ENCODE peak calls at places on chromosomes 12 and 14, in nine cellular contexts. M is Right ventricle myocardium superior; W is iPS DF 6.9; Z is prostate gland; I is NCI-H69; L is stimulated activated CD8-positive, alpha-beta memory T cell treated with anti-CD3 and anti-CD28 coated beads, Interleukin-2, amount 100 ng/mL, for 48 hours; H is fibroblast of the conjunctiva; X is non-pigmented ciliary epithelial cell; Q is fibroblast of the aortic adventitia. Y is an unnamed sample.

GRCh38 chr14:106586098-106586704 is 1059.8 kb downstream of the TMEM121 start:
- DNase-seq in M (no peak), W (no peak), Z (no peak), I (peak; percentile 40), L (peak; percentile 55), H (no peak), X (no peak), Q (no peak), Y (peak; percentile 51)

GRCh38 chr12:67759829-67760228 is 111.3 kb downstream of the DYRK2 start:
- DNase-seq in M (no peak), W (no peak), Z (no peak), I (no peak), L (peak; percentile 5), H (no peak), X (no peak), Q (no peak), Y (no peak)

GRCh38 chr12:12979151-12979550 is 20.9 kb downstream of the HEBP1 start:
- DNase-seq in M (no peak), W (no peak), Z (no peak), I (no peak), L (no peak), H (no peak), X (no peak), Q (peak; percentile 68), Y (no peak)

GRCh38 chr12:127060310-127060847 is 1206.6 kb upstream of the TMEM132C start:
- DNase-seq in M (no peak), W (no peak), Z (no peak), I (no peak), L (no peak), H (no peak), X (no peak), Q (no peak), Y (no peak)

GRCh38 chr14:73472182-73473114 is 14.1 kb upstream of the NUMB start:
- DNase-seq in M (no peak), W (peak; percentile 61), Z (peak; percentile 23), I (peak; percentile 85), L (no peak), H (peak; percentile 73), X (no peak), Q (peak; percentile 87), Y (no peak)

GRCh38 chr12:100332852-100333251 is 24.0 kb upstream of the SLC17A8 start:
- DNase-seq in M (no peak), W (no peak), Z (no peak), I (no peak), L (no peak), H (no peak), X (no peak), Q (no peak), Y (no peak)

GRCh38 chr12:126607867-126608266 is 1542.6 kb downstream of the AACS start:
- DNase-seq in M (no peak), W (no peak), Z (no peak), I (no peak), L (no peak), H (no peak), X (no peak), Q (peak; percentile 32), Y (no peak)

GRCh38 chr14:95011449-95012020 is 145.8 kb downstream of the DICER1 start:
- DNase-seq in M (no peak), W (no peak), Z (no peak), I (peak; percentile 69), L (no peak), H (no peak), X (no peak), Q (no peak), Y (no peak)

GRCh38 chr14:51860164-51860835 is at the start of gene GNG2:
- DNase-seq in M (peak; percentile 92), W (peak; percentile 25), Z (peak; percentile 52), I (peak; percentile 96), L (peak; percentile 71), H (peak; percentile 72), X (no peak), Q (peak; percentile 56), Y (peak; percentile 85)

GRCh38 chr12:92558241-92558773 is 144.5 kb upstream of the PLEKHG7 start:
- DNase-seq in M (no peak), W (no peak), Z (no peak), I (no peak), L (no peak), H (no peak), X (no peak), Q (no peak), Y (no peak)

GRCh38 chr12:90652280-90652679 is 302.7 kb downstream of the CCER1 start:
- DNase-seq in M (no peak), W (peak; percentile 1), Z (no peak), I (peak; percentile 85), L (no peak), H (no peak), X (no peak), Q (no peak), Y (no peak)

GRCh38 chr12:28884861-28885260 is 264.2 kb upstream of the FAR2 start:
- DNase-seq in M (no peak), W (no peak), Z (no peak), I (no peak), L (no peak), H (no peak), X (no peak), Q (peak; percentile 17), Y (no peak)

GRCh38 chr12:110088936-110089335 is 35.2 kb upstream of the IFT81 start:
- DNase-seq in M (no peak), W (no peak), Z (no peak), I (no peak), L (no peak), H (no peak), X (no peak), Q (no peak), Y (no peak)

GRCh38 chr12:91999823-92000222 is 145.8 kb downstream of the BTG1 start:
- DNase-seq in M (no peak), W (no peak), Z (no peak), I (no peak), L (no peak), H (no peak), X (no peak), Q (no peak), Y (no peak)

GRCh38 chr12:75844985-75845384 is 186.6 kb downstream of the PHLDA1 start:
- DNase-seq in M (no peak), W (no peak), Z (no peak), I (no peak), L (no peak), H (no peak), X (no peak), Q (peak; percentile 62), Y (no peak)

GRCh38 chr12:14256555-14257169 is 108.8 kb upstream of the ATF7IP start:
- DNase-seq in M (peak; percentile 90), W (peak; percentile 86), Z (peak; percentile 63), I (peak; percentile 49), L (peak; percentile 64), H (peak; percentile 83), X (no peak), Q (peak; percentile 92), Y (peak; percentile 74)

GRCh38 chr12:109389146-109389545 is 41.4 kb downstream of the MYO1H start:
- DNase-seq in M (no peak), W (no peak), Z (no peak), I (peak; percentile 54), L (no peak), H (no peak), X (no peak), Q (no peak), Y (no peak)

GRCh38 chr14:64760146-64760755 is 56.0 kb downstream of the PLEKHG3 start:
- DNase-seq in M (peak; percentile 73), W (no peak), Z (no peak), I (peak; percentile 66), L (peak; percentile 61), H (peak; percentile 6), X (no peak), Q (peak; percentile 48), Y (peak; percentile 58)

GRCh38 chr12:61011767-61012423 is 1248.3 kb upstream of the USP15 start:
- DNase-seq in M (no peak), W (no peak), Z (no peak), I (no peak), L (no peak), H (no peak), X (no peak), Q (no peak), Y (no peak)

GRCh38 chr14:55512421-55512820 is 67.6 kb upstream of the KTN1 start:
- DNase-seq in M (no peak), W (no peak), Z (no peak), I (no peak), L (no peak), H (no peak), X (no peak), Q (peak; percentile 72), Y (no peak)

GRCh38 chr12:122079532-122080081 is 1.1 kb downstream of the MLXIP start:
- DNase-seq in M (peak; percentile 41), W (no peak), Z (no peak), I (peak; percentile 56), L (no peak), H (no peak), X (no peak), Q (peak; percentile 25), Y (no peak)

GRCh38 chr12:111309584-111309983 is 59.3 kb downstream of the PHETA1 start:
- DNase-seq in M (no peak), W (no peak), Z (no peak), I (no peak), L (no peak), H (no peak), X (no peak), Q (no peak), Y (no peak)

GRCh38 chr12:127381043-127381668 is 885.8 kb upstream of the TMEM132C start:
- DNase-seq in M (peak; percentile 43), W (peak; percentile 41), Z (no peak), I (peak; percentile 52), L (peak; percentile 28), H (no peak), X (no peak), Q (peak; percentile 34), Y (peak; percentile 14)

Y was measured in T-cell.